ENCODE peak calls at places on chromosomes 5 and 9, in four cellular contexts. K is GM04504, Z is stomach, B is astrocyte of the cerebellum. N is an unnamed sample.

GRCh38 chr9:92944921-92945320 is 2.4 kb upstream of the FGD3 start:
- DNase-seq in K (no peak), Z (no peak), B (no peak), N (no peak)

GRCh38 chr5:99116526-99116925 is 187.7 kb upstream of the CHD1 start:
- DNase-seq in K (no peak), Z (no peak), B (no peak), N (no peak)

GRCh38 chr5:116058346-116058936 is 26.2 kb downstream of the ARL14EPL start:
- DNase-seq in K (no peak), Z (no peak), B (no peak), N (no peak)

GRCh38 chr5:149005077-149005892 is 57.6 kb downstream of the SH3TC2 start:
- DNase-seq in K (peak), Z (no peak), B (no peak), N (no peak)

GRCh38 chr5:59020611-59021285 is 437.9 kb downstream of the RAB3C start:
- DNase-seq in K (no peak), Z (no peak), B (no peak), N (peak)

GRCh38 chr9:103991698-103992097 is 102.4 kb upstream of the SMC2 start:
- DNase-seq in K (no peak), Z (no peak), B (peak), N (no peak)

GRCh38 chr5:99119326-99119725 is 190.5 kb upstream of the CHD1 start:
- DNase-seq in K (no peak), Z (no peak), B (no peak), N (no peak)

GRCh38 chr9:33233659-33234335 is 6.2 kb upstream of the SPINK4 start:
- DNase-seq in K (peak), Z (peak), B (peak), N (peak)

GRCh38 chr5:78594946-78595921 is 53.3 kb downstream of the LHFPL2 start:
- DNase-seq in K (peak), Z (no peak), B (peak), N (peak)

GRCh38 chr9:106753155-106753671 is 109.8 kb upstream of the ZNF462 start:
- DNase-seq in K (no peak), Z (no peak), B (no peak), N (peak)

GRCh38 chr5:139378101-139378825 is 4.8 kb downstream of the SLC23A1 start:
- DNase-seq in K (no peak), Z (no peak), B (no peak), N (no peak)

GRCh38 chr5:149719666-149720065 is 10.4 kb upstream of the PPARGC1B start:
- DNase-seq in K (no peak), Z (peak), B (no peak), N (peak)

GRCh38 chr5:123500476-123500875 is 11.5 kb upstream of the CSNK1G3 start:
- DNase-seq in K (no peak), Z (no peak), B (no peak), N (no peak)

GRCh38 chr9:117290306-117290705 is 124.6 kb downstream of the ASTN2 start:
- DNase-seq in K (no peak), Z (no peak), B (no peak), N (no peak)

GRCh38 chr9:117494401-117495130 is 79.7 kb upstream of the ASTN2 start:
- DNase-seq in K (no peak), Z (no peak), B (no peak), N (peak)

GRCh38 chr5:137619191-137619870 is 116.6 kb downstream of the KLHL3 start:
- DNase-seq in K (peak), Z (no peak), B (peak), N (peak)

GRCh38 chr5:66684663-66685062 is 88.5 kb downstream of the MAST4 start:
- DNase-seq in K (no peak), Z (no peak), B (no peak), N (no peak)

GRCh38 chr5:56202483-56202882 is 30.6 kb downstream of the ANKRD55 start:
- DNase-seq in K (no peak), Z (no peak), B (no peak), N (no peak)

GRCh38 chr5:176609724-176610429 is at the start of gene GPRIN1:
- DNase-seq in K (peak), Z (peak), B (no peak), N (peak)

GRCh38 chr9:107137495-107138202 is 145.4 kb upstream of the RAD23B start:
- DNase-seq in K (peak), Z (no peak), B (peak), N (peak)

GRCh38 chr5:150107909-150108447 is 21.6 kb upstream of the CSF1R start:
- DNase-seq in K (peak), Z (peak), B (no peak), N (no peak)

GRCh38 chr9:11356101-11356500 is 743.3 kb upstream of the PTPRD start:
- DNase-seq in K (no peak), Z (no peak), B (no peak), N (peak)

GRCh38 chr5:75057551-75057950 is 5.2 kb upstream of the GCNT4 start:
- DNase-seq in K (no peak), Z (no peak), B (no peak), N (no peak)

GRCh38 chr5:173451031-173451430 is 122.8 kb upstream of the STC2 start:
- DNase-seq in K (no peak), Z (no peak), B (no peak), N (peak)

GRCh38 chr5:144405986-144406385 is 235.3 kb downstream of the KCTD16 start:
- DNase-seq in K (no peak), Z (no peak), B (no peak), N (no peak)

GRCh38 chr5:154165886-154166285 is 24.6 kb upstream of the GALNT10 start:
- DNase-seq in K (no peak), Z (no peak), B (no peak), N (peak)

GRCh38 chr9:13865869-13866268 is 448.1 kb downstream of the NFIB start:
- DNase-seq in K (no peak), Z (no peak), B (no peak), N (no peak)

GRCh38 chr9:19640023-19640422 is 148.8 kb downstream of the SLC24A2 start:
- DNase-seq in K (no peak), Z (no peak), B (no peak), N (no peak)

GRCh38 chr9:35906923-35907699 is 1.1 kb downstream of the HRCT1 start:
- DNase-seq in K (no peak), Z (no peak), B (peak), N (no peak)

GRCh38 chr9:114141553-114142548 is 13.5 kb upstream of the COL27A1 start:
- DNase-seq in K (no peak), Z (peak), B (no peak), N (peak)

GRCh38 chr5:125551246-125551645 is 804.8 kb upstream of the ZNF608 start:
- DNase-seq in K (no peak), Z (no peak), B (no peak), N (no peak)

GRCh38 chr5:32443541-32444190 is 874 bp downstream of the ZFR start:
- DNase-seq in K (peak), Z (no peak), B (no peak), N (peak)

GRCh38 chr5:115329475-115329874 is 33.0 kb upstream of the CCDC112 start:
- DNase-seq in K (no peak), Z (no peak), B (no peak), N (no peak)

GRCh38 chr5:13045897-13046551 is 898.5 kb downstream of the DNAH5 start:
- DNase-seq in K (no peak), Z (no peak), B (no peak), N (no peak)

GRCh38 chr9:131434673-131435072 is 40.8 kb downstream of the PRRC2B start:
- DNase-seq in K (no peak), Z (no peak), B (no peak), N (no peak)